ENCODE peak calls at places on chromosome X, in four cellular contexts. L is G401, R is left kidney, D is AG04450. T is an unnamed sample.
A peak's percentile ranks its signal among the peaks of the same experiment; 100 is the strongest.

GRCh38 chrX:134603806-134604700 is 54.2 kb downstream of the PLAC1 start:
- DNase-seq in L (no peak), R (no peak), D (peak; percentile 70), T (no peak)

GRCh38 chrX:84933956-84934556 is 69.6 kb upstream of the APOOL start:
- DNase-seq in L (no peak), R (no peak), D (no peak), T (no peak)

GRCh38 chrX:147180886-147181285 is 366.3 kb upstream of the CXorf51A start:
- DNase-seq in L (no peak), R (no peak), D (no peak), T (no peak)

GRCh38 chrX:101918746-101919145 is 13.1 kb downstream of the ZMAT1 start:
- DNase-seq in L (no peak), R (no peak), D (no peak), T (no peak)

GRCh38 chrX:70479197-70479969 is 34.7 kb downstream of the DLG3 start:
- DNase-seq in L (no peak), R (peak; percentile 33), D (peak; percentile 29), T (no peak)

GRCh38 chrX:18194688-18195087 is 26.0 kb downstream of the BEND2 start:
- DNase-seq in L (no peak), R (no peak), D (no peak), T (no peak)

GRCh38 chrX:71871367-71871766 is 39.3 kb upstream of the NHSL2 start:
- DNase-seq in L (peak; percentile 14), R (no peak), D (no peak), T (no peak)

GRCh38 chrX:18010251-18010650 is 149.2 kb upstream of the RAI2 start:
- DNase-seq in L (no peak), R (no peak), D (no peak), T (no peak)

GRCh38 chrX:97672138-97672537 is 788.4 kb downstream of the RPA4 start:
- DNase-seq in L (peak; percentile 1), R (no peak), D (no peak), T (no peak)

GRCh38 chrX:137479394-137479793 is 86.5 kb upstream of the ZIC3 start:
- DNase-seq in L (no peak), R (no peak), D (no peak), T (no peak)

GRCh38 chrX:119667111-119667928 is 25.6 kb downstream of the SEPTIN6 start:
- DNase-seq in L (no peak), R (peak; percentile 87), D (no peak), T (no peak)

GRCh38 chrX:8846271-8846670 is 45.1 kb upstream of the FAM9A start:
- DNase-seq in L (no peak), R (peak; percentile 70), D (no peak), T (no peak)

GRCh38 chrX:42797646-42798045 is 19.7 kb upstream of the PPP1R2C start:
- DNase-seq in L (no peak), R (no peak), D (no peak), T (no peak)

GRCh38 chrX:74325130-74326059 is 21.4 kb downstream of the ZCCHC13 start:
- DNase-seq in L (peak; percentile 49), R (peak; percentile 15), D (no peak), T (no peak)

GRCh38 chrX:107627792-107628661 is at the start of gene PRPS1:
- DNase-seq in L (peak; percentile 97), R (peak; percentile 98), D (peak; percentile 75), T (peak; percentile 93)

GRCh38 chrX:115533485-115533884 is 27.5 kb upstream of the PLS3 start:
- DNase-seq in L (no peak), R (peak; percentile 4), D (peak; percentile 4), T (no peak)

GRCh38 chrX:27728291-27728690 is 79.5 kb upstream of the MAGEB10 start:
- DNase-seq in L (no peak), R (no peak), D (no peak), T (no peak)

GRCh38 chrX:10722804-10723364 is 102.5 kb upstream of the MID1 start:
- DNase-seq in L (peak; percentile 71), R (peak; percentile 63), D (peak; percentile 24), T (no peak)

GRCh38 chrX:131821945-131822622 is 201.0 kb upstream of the STK26 start:
- DNase-seq in L (no peak), R (no peak), D (no peak), T (no peak)

GRCh38 chrX:107776649-107777535 is 641 bp upstream of the NCBP2L start:
- DNase-seq in L (peak; percentile 92), R (peak; percentile 92), D (peak; percentile 62), T (no peak)

GRCh38 chrX:136780738-136781137 is at the start of gene ARHGEF6:
- DNase-seq in L (no peak), R (peak; percentile 2), D (no peak), T (no peak)

GRCh38 chrX:9899640-9900075 is 67.5 kb upstream of the CLDN34 start:
- DNase-seq in L (peak; percentile 44), R (peak; percentile 81), D (peak; percentile 61), T (no peak)

GRCh38 chrX:9700555-9700954 is 65.1 kb downstream of the GPR143 start:
- DNase-seq in L (no peak), R (no peak), D (no peak), T (no peak)

GRCh38 chrX:133440081-133440796 is 24.9 kb upstream of the GPC4 start:
- DNase-seq in L (no peak), R (no peak), D (no peak), T (no peak)

GRCh38 chrX:30888526-30889146 is 418 bp downstream of the TAB3 start:
- DNase-seq in L (peak; percentile 23), R (peak; percentile 39), D (no peak), T (no peak)

GRCh38 chrX:94265323-94265722 is 591.3 kb downstream of the FAM133A start:
- DNase-seq in L (no peak), R (no peak), D (no peak), T (no peak)

GRCh38 chrX:64885850-64886249 is 90.4 kb downstream of the ZC4H2 start:
- DNase-seq in L (no peak), R (no peak), D (no peak), T (no peak)

GRCh38 chrX:88526385-88526784 is 220.6 kb upstream of the CPXCR1 start:
- DNase-seq in L (no peak), R (no peak), D (no peak), T (no peak)

GRCh38 chrX:49029876-49030275 is 13.3 kb downstream of the TFE3 start:
- DNase-seq in L (no peak), R (no peak), D (no peak), T (no peak)

GRCh38 chrX:103780701-103781402 is 4.2 kb downstream of the PLP1 start:
- DNase-seq in L (no peak), R (no peak), D (no peak), T (no peak)

T was measured in mesenteric fat pad.